ENCODE peak calls at places on chromosomes 16 and 17, in six cellular contexts. U is tibial artery, B is hepatocyte, C is A673, D is SK-N-SH, X is suprapubic skin. H is an unnamed sample. For H3K9me3 and H3K27me3, the result is how much of the 10 kb centered on the place peaks cover.

GRCh38 chr17:66255527-66255971 is 26.3 kb upstream of the APOH start:
- DNase-seq in B (no peak), C (no peak), D (no peak), X (no peak), U (no peak), H (no peak)

GRCh38 chr17:45705123-45706009 is 78.8 kb upstream of the CRHR1 start:
- DNase-seq in C (no peak), D (no peak), X (no peak), U (no peak), B (peak), H (peak)

GRCh38 chr17:17536702-17537101 is 40.5 kb upstream of the RASD1 start:
- DNase-seq in C (no peak), U (no peak), B (no peak), X (no peak), D (no peak), H (no peak)

GRCh38 chr16:8262299-8262698 is 328.0 kb downstream of the TMEM114 start:
- DNase-seq in C (no peak), U (no peak), X (no peak), D (no peak), B (peak), H (no peak)

GRCh38 chr17:40034426-40035161 is 19.4 kb downstream of the CSF3 start:
- DNase-seq in B (no peak), D (no peak), X (no peak), C (no peak), U (no peak), H (no peak)

GRCh38 chr16:4500283-4500682 is 24.1 kb downstream of the HMOX2 start:
- DNase-seq in C (no peak), D (no peak), B (peak), X (no peak), U (no peak), H (peak)

GRCh38 chr17:7530294-7530900 is 18.5 kb upstream of the TNFSF12 start:
- DNase-seq in C (no peak), U (no peak), X (no peak), D (no peak), B (no peak), H (no peak)

GRCh38 chr17:1746975-1747543 is 4.4 kb downstream of the SERPINF2 start:
- DNase-seq in U (no peak), C (no peak), D (no peak), B (peak), X (no peak), H (no peak)

GRCh38 chr17:42521666-42522262 is 14.3 kb upstream of the NAGLU start:
- DNase-seq in B (no peak), U (peak), D (no peak), C (no peak), X (no peak), H (no peak)

GRCh38 chr16:80369559-80369958 is 171.2 kb upstream of the DYNLRB2 start:
- DNase-seq in U (no peak), B (peak), C (no peak), X (no peak), D (peak), H (peak)

GRCh38 chr16:18839555-18839954 is 38.2 kb upstream of the ARL6IP1 start:
- DNase-seq in U (no peak), B (peak), D (no peak), C (no peak), X (no peak), H (no peak)

GRCh38 chr16:48607056-48607825 is 2.7 kb downstream of the N4BP1 start:
- DNase-seq in U (no peak), C (no peak), X (no peak), D (no peak), B (peak), H (peak)

GRCh38 chr17:40101367-40102210 is 1.2 kb upstream of the NR1D1 start:
- DNase-seq in D (no peak), C (no peak), X (no peak), B (no peak), U (no peak), H (no peak)

GRCh38 chr17:16933317-16934132 is 38.4 kb downstream of the TNFRSF13B start:
- DNase-seq in U (peak), C (no peak), D (no peak), X (peak), B (no peak), H (peak)

GRCh38 chr17:40462343-40463121 is 19.3 kb downstream of the IGFBP4 start:
- DNase-seq in B (no peak), C (no peak), X (no peak), U (no peak), D (peak), H (peak)

GRCh38 chr16:2779151-2779920 is 2.3 kb upstream of the ELOB start:
- DNase-seq in X (peak), B (no peak), U (peak), C (no peak), D (no peak), H (no peak)

GRCh38 chr17:46772013-46772878 is 46.2 kb downstream of the WNT3 start:
- DNase-seq in D (no peak), C (peak), U (peak), B (peak), X (no peak), H (peak)

GRCh38 chr17:30368896-30369720 is 9.6 kb upstream of the CPD start:
- DNase-seq in C (no peak), B (no peak), X (no peak), D (no peak), U (no peak), H (no peak)

GRCh38 chr17:58756246-58757161 is 850 bp downstream of the PPM1E start:
- DNase-seq in B (peak), U (no peak), X (no peak), D (peak), C (peak), H (no peak)

GRCh38 chr17:4520881-4521600 is 22.4 kb downstream of the SPNS2 start:
- DNase-seq in D (no peak), X (no peak), C (no peak), U (no peak), B (no peak), H (peak)

GRCh38 chr16:50771366-50771765 is 29.5 kb downstream of the CYLD start:
- DNase-seq in B (no peak), C (no peak), D (no peak), X (no peak), U (no peak), H (peak)

GRCh38 chr17:50469005-50469605 is 425 bp upstream of the CHAD start:
- DNase-seq in X (no peak), D (peak), B (no peak), U (no peak), C (no peak), H (no peak)

GRCh38 chr17:82022310-82022980 is at the start of gene CENPX:
- DNase-seq in C (no peak), B (no peak), U (no peak), X (no peak), D (no peak), H (no peak)

GRCh38 chr17:17757944-17758343 is 76.7 kb downstream of the RAI1 start:
- DNase-seq in X (no peak), B (no peak), D (no peak), U (no peak), C (no peak), H (no peak)

GRCh38 chr17:74750327-74751069 is 2.1 kb downstream of the NHERF1 start:
- DNase-seq in D (no peak), C (no peak), B (peak), U (no peak), X (no peak), H (peak)

GRCh38 chr17:18267927-18268711 is 7.7 kb downstream of the MIEF2 start:
- DNase-seq in U (no peak), B (peak), C (no peak), X (no peak), D (no peak), H (no peak)

GRCh38 chr16:68219708-68220378 is 16.1 kb downstream of the ESRP2 start:
- DNase-seq in D (no peak), U (no peak), X (no peak), B (no peak), C (no peak), H (no peak)

GRCh38 chr17:77428020-77428781 is 287.4 kb downstream of the SEC14L1 start:
- DNase-seq in X (no peak), B (no peak), U (no peak), C (no peak), D (no peak), H (no peak)

GRCh38 chr17:2796164-2797140 is at the start of gene RAP1GAP2:
- DNase-seq in D (no peak), C (no peak), X (no peak), B (no peak), U (peak), H (no peak)

GRCh38 chr17:8266648-8267479 is 17.8 kb downstream of the PFAS start:
- DNase-seq in X (no peak), B (no peak), D (no peak), U (no peak), C (no peak), H (no peak)

GRCh38 chr16:13348416-13348815 is 447.0 kb downstream of the SHISA9 start:
- DNase-seq in X (no peak), D (no peak), C (no peak), B (no peak), U (no peak), H (no peak)

GRCh38 chr17:14209215-14209614 is 27.4 kb downstream of the CDRT15 start:
- DNase-seq in C (no peak), B (peak), U (no peak), X (no peak), D (no peak), H (no peak)

GRCh38 chr16:87138316-87138715 is 178.9 kb downstream of the C16orf95 start:
- DNase-seq in C (no peak), D (no peak), U (no peak), B (no peak), X (no peak), H (no peak)

GRCh38 chr16:21611546-21612384 is 12.4 kb downstream of the METTL9 start:
- DNase-seq in X (no peak), B (no peak), U (no peak), C (peak), D (no peak), H (peak)

GRCh38 chr17:69810326-69811035 is 264.5 kb upstream of the KCNJ16 start:
- DNase-seq in C (no peak), B (no peak), U (no peak), X (no peak), D (no peak), H (peak)

GRCh38 chr17:15363702-15364101 is 22.3 kb upstream of the TEKT3 start:
- DNase-seq in U (no peak), D (no peak), C (no peak), X (no peak), B (no peak), H (no peak)

GRCh38 chr16:22624038-22624656 is 113.5 kb downstream of the NPIPB5 start:
- DNase-seq in X (no peak), D (peak), C (no peak), B (no peak), U (no peak), H (no peak)

GRCh38 chr17:81917565-81918332 is at the start of gene SIRT7:
- DNase-seq in C (peak), X (no peak), B (peak), D (peak), U (peak), H (peak)

GRCh38 chr16:64225696-64226095 is 896.2 kb downstream of the CDH11 start:
- DNase-seq in D (no peak), X (no peak), C (no peak), B (no peak), U (no peak), H (no peak)

GRCh38 chr17:77036841-77037381 is 103.9 kb upstream of the SEC14L1 start:
- DNase-seq in U (no peak), B (no peak), C (no peak), X (no peak), D (peak), H (no peak)

DNA sequence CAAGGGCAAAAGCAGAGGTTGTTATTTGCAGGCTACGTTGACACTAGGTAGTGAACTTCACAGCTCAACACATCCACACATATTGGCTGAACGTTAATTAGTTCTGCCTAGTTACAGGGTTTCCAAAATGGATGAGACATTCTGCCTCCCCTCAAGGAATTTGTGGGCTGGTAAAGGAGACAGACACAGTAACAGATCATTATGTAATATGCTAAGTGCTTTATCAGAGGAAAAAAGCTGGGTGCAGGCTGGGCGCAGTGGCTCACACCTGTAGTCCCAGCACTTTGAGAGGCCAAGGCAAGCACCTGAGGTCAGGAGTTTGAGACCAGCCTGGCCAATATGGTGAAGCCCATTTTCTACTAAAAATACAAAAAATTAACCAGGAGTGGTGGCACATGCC is 26.2 kb downstream of the BMERB1 start:
- DNase-seq in C (no peak), D (no peak), B (no peak), X (no peak), U (no peak), H (no peak)
- H3K9me3 ChIP-seq in C (under half), D (under half), B (under half), X (under half), U (under half), H (under half)

GRCh38 chr16:85986931-85987749 is 88.2 kb downstream of the IRF8 start:
- DNase-seq in C (peak), U (no peak), X (no peak), D (peak), B (no peak), H (no peak)

GRCh38 chr16:85989376-85989775 is 90.4 kb downstream of the IRF8 start:
- DNase-seq in X (no peak), C (no peak), B (no peak), U (no peak), D (no peak), H (no peak)

GRCh38 chr16:85988306-85988705 is 89.3 kb downstream of the IRF8 start:
- DNase-seq in U (no peak), D (no peak), B (no peak), X (no peak), C (no peak), H (no peak)

GRCh38 chr16:85988723-85989313 is 89.9 kb downstream of the IRF8 start:
- DNase-seq in B (no peak), U (no peak), D (no peak), C (no peak), X (no peak), H (no peak)

GRCh38 chr16:85987750-85988078 is 88.8 kb downstream of the IRF8 start:
- DNase-seq in B (no peak), X (no peak), D (no peak), U (no peak), C (no peak), H (no peak)
- TF ChIP-seq CTCF in B (no peak), X (peak), D (no peak), U (no peak), C (no peak), H (no peak)

GRCh38 chr17:36617773-36618172 is 16.4 kb downstream of the MRM1 start:
- DNase-seq in U (no peak), D (no peak), X (no peak), B (no peak), C (no peak), H (no peak)

GRCh38 chr17:36612323-36612722 is 10.9 kb downstream of the MRM1 start:
- DNase-seq in B (no peak), C (no peak), D (no peak), U (no peak), X (no peak), H (no peak)

GRCh38 chr17:36614081-36614480 is 12.7 kb downstream of the MRM1 start:
- DNase-seq in C (no peak), B (no peak), X (no peak), U (no peak), D (no peak), H (no peak)

GRCh38 chr17:36616391-36617029 is 15.1 kb downstream of the MRM1 start:
- DNase-seq in X (no peak), B (no peak), D (no peak), C (no peak), U (no peak), H (no peak)

DNA sequence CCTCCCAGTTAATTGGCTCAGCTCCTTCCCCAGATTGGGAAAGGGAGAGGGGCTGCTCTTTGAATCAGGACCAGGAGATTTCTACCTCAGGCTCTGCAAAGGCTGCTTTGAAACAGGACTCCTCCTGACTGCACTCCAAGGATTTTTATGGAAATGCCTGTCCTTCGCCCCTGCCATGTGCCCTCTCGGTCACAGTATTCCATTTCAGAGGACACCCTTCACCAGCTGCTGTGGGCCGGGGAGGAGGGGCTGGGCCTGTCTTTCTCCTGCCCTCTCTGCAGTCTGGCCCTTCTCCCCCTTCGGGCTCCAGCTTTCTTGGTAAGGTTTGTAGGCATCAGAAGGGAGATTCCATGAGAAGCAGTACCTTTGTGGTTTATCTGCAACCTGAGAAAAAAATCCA is 13.6 kb downstream of the MRM1 start:
- DNase-seq in U (no peak), D (no peak), B (no peak), X (no peak), C (no peak), H (no peak)
- H3K27me3 ChIP-seq in U (under half), D (under half), B (under half), X (under half), C (under half), H (under half)

DNA sequence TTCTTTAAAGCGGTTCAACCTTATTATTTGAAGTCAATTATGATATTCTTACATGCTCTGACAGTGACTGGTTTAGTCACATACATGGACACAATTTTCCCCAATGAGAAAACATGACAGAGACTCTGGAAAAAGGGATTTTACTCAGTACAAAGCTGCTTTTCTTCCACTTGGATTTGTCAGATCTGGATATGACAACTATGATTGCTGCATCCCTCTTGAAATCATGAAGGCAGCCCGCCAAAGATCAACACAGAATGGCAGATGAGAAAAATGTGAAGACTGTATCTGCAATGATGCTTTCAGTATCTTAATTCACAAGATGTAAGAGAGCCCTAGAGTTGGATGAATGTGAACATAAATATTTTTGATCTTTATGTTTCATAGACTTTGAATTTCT is 439.6 kb downstream of the CDH8 start:
- DNase-seq in B (no peak), C (no peak), X (no peak), D (no peak), U (no peak), H (no peak)
- H3K9me3 ChIP-seq in B (under half), C (under half), X (under half), D (under half), U (under half), H (under half)

DNA sequence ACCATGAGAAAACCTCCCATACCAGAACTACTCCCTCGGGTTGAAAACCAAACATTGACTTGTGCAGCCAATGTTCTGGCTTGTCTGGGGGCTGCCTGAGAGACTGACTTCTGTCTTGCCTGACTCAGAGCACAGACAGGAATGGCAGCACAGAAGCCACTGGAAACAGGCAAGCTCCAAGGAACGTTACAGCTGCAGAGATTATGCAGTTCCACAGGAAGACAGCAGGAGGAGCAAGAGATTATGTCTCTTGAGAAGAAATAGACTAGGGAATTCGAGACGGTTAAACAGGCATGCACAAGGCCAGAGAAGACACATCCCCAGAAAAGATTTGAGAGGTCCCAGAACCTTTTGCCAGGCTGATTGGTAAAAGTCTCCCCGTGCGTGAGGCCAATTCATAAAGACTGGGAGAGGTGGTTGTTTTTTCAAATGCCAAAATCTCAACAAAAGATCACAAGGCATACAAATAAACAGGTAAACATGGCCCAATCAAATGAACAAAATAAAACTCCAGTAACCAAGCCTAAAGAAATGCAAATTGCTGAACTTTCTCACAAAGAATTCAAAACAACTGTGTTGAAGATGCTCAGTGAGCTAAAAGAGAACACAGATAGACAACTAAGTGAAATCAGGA is 90.6 kb upstream of the CDH5 start:
- DNase-seq in U (no peak), D (peak), B (peak), C (peak), X (no peak), H (peak)
- TF ChIP-seq CTCF in U (peak), D (peak), B (peak), C (peak), X (peak), H (peak)

GRCh38 chr17:48326311-48326710 is 103.7 kb downstream of the SKAP1 start:
- DNase-seq in D (no peak), U (no peak), B (no peak), X (no peak), C (no peak), H (no peak)

GRCh38 chr17:48330386-48330785 is 99.6 kb downstream of the SKAP1 start:
- DNase-seq in U (no peak), B (no peak), X (no peak), D (no peak), C (no peak), H (peak)

GRCh38 chr17:48330877-48331276 is 99.1 kb downstream of the SKAP1 start:
- DNase-seq in U (no peak), B (no peak), X (no peak), C (no peak), D (no peak), H (no peak)

GRCh38 chr17:48333034-48333491 is 97.0 kb downstream of the SKAP1 start:
- DNase-seq in B (no peak), U (no peak), X (no peak), C (no peak), D (no peak), H (peak)

DNA sequence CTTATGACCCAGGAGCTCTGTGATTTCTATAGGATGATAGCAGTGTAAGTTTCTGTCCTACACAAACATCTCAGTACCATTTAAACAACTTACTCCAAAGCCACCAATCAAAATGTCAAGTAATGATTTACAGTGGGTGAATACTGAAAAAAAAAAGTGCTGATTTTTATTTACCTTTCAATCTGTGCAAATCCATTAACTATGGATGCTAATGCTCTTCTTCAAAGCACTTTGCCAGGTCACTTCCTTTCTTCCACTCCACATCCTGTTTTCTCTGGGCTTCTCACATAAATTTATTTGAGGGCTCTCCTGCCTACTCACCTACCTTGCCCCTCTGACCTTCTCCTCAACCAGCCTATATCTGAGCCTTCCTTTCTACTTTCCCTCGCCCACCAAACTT is 101.6 kb downstream of the SKAP1 start:
- DNase-seq in X (no peak), D (no peak), C (peak), B (no peak), U (no peak), H (peak)
- H3K27me3 ChIP-seq in X (half or more), D (half or more), C (under half), B (under half), U (under half), H (under half)

GRCh38 chr16:35574454-35575431 is 2115.3 kb downstream of the TP53TG3F start:
- DNase-seq in D (peak), B (no peak), C (no peak), X (no peak), U (no peak), H (no peak)
- H3K9me3 ChIP-seq in D (under half), B (under half), C (under half), X (under half), U (under half), H (under half)

H was measured in PC-3.